ENCODE peak calls at places on chromosomes 2 and 18, in four cellular contexts. One of them, this sample, is unnamed.

GRCh38 chr2:83071914-83072313 is 1387.2 kb downstream of the SUCLG1 start:
- DNase-seq in H1: no peak
- DNase-seq in HCT116: no peak
- DNase-seq in SK-N-SH: no peak
- DNase-seq in this sample: no peak

GRCh38 chr2:42652086-42652485 is 83.7 kb downstream of the MTA3 start:
- DNase-seq in H1: no peak
- DNase-seq in HCT116: no peak
- DNase-seq in SK-N-SH: no peak
- DNase-seq in this sample: no peak

GRCh38 chr18:49135871-49136270 is 185.1 kb upstream of the SMAD7 start:
- DNase-seq in H1: no peak
- DNase-seq in HCT116: no peak
- DNase-seq in SK-N-SH: peak; percentile 8
- DNase-seq in this sample: no peak

GRCh38 chr18:49632588-49632987 is 70.7 kb downstream of the LIPG start:
- DNase-seq in H1: no peak
- DNase-seq in HCT116: no peak
- DNase-seq in SK-N-SH: no peak
- DNase-seq in this sample: no peak

GRCh38 chr18:32300914-32301313 is 111.1 kb downstream of the MEP1B start:
- DNase-seq in H1: no peak
- DNase-seq in HCT116: no peak
- DNase-seq in SK-N-SH: no peak
- DNase-seq in this sample: no peak

GRCh38 chr18:8501044-8501443 is 108.2 kb upstream of the RAB12 start:
- DNase-seq in H1: no peak
- DNase-seq in HCT116: no peak
- DNase-seq in SK-N-SH: no peak
- DNase-seq in this sample: no peak

GRCh38 chr18:3257627-3258120 is 4.3 kb upstream of the MYL12B start:
- DNase-seq in H1: no peak
- DNase-seq in HCT116: no peak
- DNase-seq in SK-N-SH: no peak
- DNase-seq in this sample: no peak

GRCh38 chr18:74476154-74476553 is 19.0 kb upstream of the DIPK1C start:
- DNase-seq in H1: peak; percentile 82
- DNase-seq in HCT116: no peak
- DNase-seq in SK-N-SH: peak; percentile 80
- DNase-seq in this sample: peak; percentile 7

GRCh38 chr2:74448771-74449170 is 6.1 kb upstream of the INO80B start:
- DNase-seq in H1: no peak
- DNase-seq in HCT116: no peak
- DNase-seq in SK-N-SH: no peak
- DNase-seq in this sample: no peak

GRCh38 chr2:181466661-181467576 is 9.7 kb downstream of the ITGA4 start:
- DNase-seq in H1: peak; percentile 76
- DNase-seq in HCT116: peak; percentile 57
- DNase-seq in SK-N-SH: peak; percentile 15
- DNase-seq in this sample: peak; percentile 59

GRCh38 chr2:45567974-45568789 is 42.9 kb downstream of the SRBD1 start:
- DNase-seq in H1: no peak
- DNase-seq in HCT116: no peak
- DNase-seq in SK-N-SH: no peak
- DNase-seq in this sample: no peak

GRCh38 chr2:169509955-169510354 is 453 bp downstream of the KLHL41 start:
- DNase-seq in H1: no peak
- DNase-seq in HCT116: no peak
- DNase-seq in SK-N-SH: no peak
- DNase-seq in this sample: no peak

GRCh38 chr18:79477711-79478483 is 82.2 kb downstream of the NFATC1 start:
- DNase-seq in H1: no peak
- DNase-seq in HCT116: no peak
- DNase-seq in SK-N-SH: no peak
- DNase-seq in this sample: no peak

GRCh38 chr2:66426250-66427064 is 8.5 kb upstream of the MEIS1 start:
- DNase-seq in H1: peak; percentile 74
- DNase-seq in HCT116: no peak
- DNase-seq in SK-N-SH: no peak
- DNase-seq in this sample: no peak

GRCh38 chr2:196365132-196365531 is 193.8 kb upstream of the STK17B start:
- DNase-seq in H1: no peak
- DNase-seq in HCT116: no peak
- DNase-seq in SK-N-SH: no peak
- DNase-seq in this sample: no peak

GRCh38 chr2:119230630-119231185 is 7.1 kb downstream of the STEAP3 start:
- DNase-seq in H1: no peak
- DNase-seq in HCT116: no peak
- DNase-seq in SK-N-SH: no peak
- DNase-seq in this sample: no peak

GRCh38 chr2:98822301-98823164 is 91.6 kb upstream of the MGAT4A start:
- DNase-seq in H1: peak; percentile 80
- DNase-seq in HCT116: no peak
- DNase-seq in SK-N-SH: peak; percentile 91
- DNase-seq in this sample: no peak

GRCh38 chr2:199977984-199978415 is 22.6 kb downstream of the MAIP1 start:
- DNase-seq in H1: no peak
- DNase-seq in HCT116: peak; percentile 29
- DNase-seq in SK-N-SH: no peak
- DNase-seq in this sample: no peak

GRCh38 chr2:239145601-239146000 is 255.2 kb downstream of the HDAC4 start:
- DNase-seq in H1: no peak
- DNase-seq in HCT116: no peak
- DNase-seq in SK-N-SH: no peak
- DNase-seq in this sample: no peak

GRCh38 chr2:239145106-239145505 is 255.7 kb downstream of the HDAC4 start:
- DNase-seq in H1: no peak
- DNase-seq in HCT116: no peak
- DNase-seq in SK-N-SH: no peak
- DNase-seq in this sample: no peak

GRCh38 chr2:239147376-239147775 is 253.4 kb downstream of the HDAC4 start:
- DNase-seq in H1: no peak
- DNase-seq in HCT116: no peak
- DNase-seq in SK-N-SH: no peak
- DNase-seq in this sample: no peak

GRCh38 chr2:239146741-239147181 is 254.1 kb downstream of the HDAC4 start:
- DNase-seq in H1: no peak
- DNase-seq in HCT116: no peak
- DNase-seq in SK-N-SH: no peak
- DNase-seq in this sample: no peak

DNA sequence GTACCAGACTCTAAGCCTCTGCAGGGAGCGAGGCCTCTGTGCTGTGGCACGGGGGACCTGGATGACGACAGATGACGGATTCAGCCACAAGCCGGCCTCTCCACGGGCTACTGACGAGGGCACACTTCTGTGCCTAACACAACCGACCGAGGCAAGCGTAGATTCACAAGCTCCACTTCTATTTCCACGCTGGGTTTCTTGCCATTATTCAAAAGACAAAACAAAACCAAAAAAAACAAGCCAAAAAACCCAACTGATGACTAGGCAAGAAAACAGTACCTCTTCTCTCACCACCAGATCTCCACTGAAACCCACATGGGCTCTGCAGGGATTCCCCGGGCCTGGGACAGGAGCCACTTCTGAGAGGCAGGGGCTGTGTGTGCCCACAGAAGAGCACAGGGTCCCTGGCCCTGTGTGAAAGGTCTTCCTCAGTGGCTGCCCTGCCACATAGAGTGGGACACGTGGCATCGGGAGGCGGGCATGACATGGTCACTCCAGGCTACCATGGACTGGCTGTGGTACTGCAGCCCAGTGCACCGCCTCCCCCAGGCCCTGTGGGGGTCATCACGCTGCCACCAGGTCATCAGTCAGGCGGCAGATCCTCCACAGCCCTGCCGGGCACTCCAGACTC is 254.7 kb downstream of the HDAC4 start:
- DNase-seq in H1: no peak
- DNase-seq in HCT116: no peak
- DNase-seq in SK-N-SH: no peak
- DNase-seq in this sample: no peak
- TF ChIP-seq JUND in H1: no peak
- TF ChIP-seq JUND in HCT116: no peak
- TF ChIP-seq JUND in SK-N-SH: no peak
- TF ChIP-seq JUND in this sample: no peak

GRCh38 chr18:45785015-45785597 is 40.4 kb upstream of the SIGLEC15 start:
- DNase-seq in H1: no peak
- DNase-seq in HCT116: no peak
- DNase-seq in SK-N-SH: no peak
- DNase-seq in this sample: no peak
- TF ChIP-seq JUND in H1: no peak
- TF ChIP-seq JUND in HCT116: no peak
- TF ChIP-seq JUND in SK-N-SH: no peak
- TF ChIP-seq JUND in this sample: no peak

GRCh38 chr18:40993363-40993762 is 961.7 kb upstream of the PIK3C3 start:
- DNase-seq in H1: no peak
- DNase-seq in HCT116: no peak
- DNase-seq in SK-N-SH: no peak
- DNase-seq in this sample: no peak

GRCh38 chr18:40995529-40995928 is 959.5 kb upstream of the PIK3C3 start:
- DNase-seq in H1: no peak
- DNase-seq in HCT116: no peak
- DNase-seq in SK-N-SH: no peak
- DNase-seq in this sample: no peak
- TF ChIP-seq JUND in H1: no peak
- TF ChIP-seq JUND in HCT116: no peak
- TF ChIP-seq JUND in SK-N-SH: peak; percentile 24
- TF ChIP-seq JUND in this sample: no peak

GRCh38 chr2:20419007-20419576 is 27.8 kb upstream of the RHOB start:
- DNase-seq in H1: no peak
- DNase-seq in HCT116: no peak
- DNase-seq in SK-N-SH: no peak
- DNase-seq in this sample: no peak
- TF ChIP-seq JUND in H1: no peak
- TF ChIP-seq JUND in HCT116: no peak
- TF ChIP-seq JUND in SK-N-SH: no peak
- TF ChIP-seq JUND in this sample: no peak

This sample was measured in T47D.